ENCODE peak calls at places on chromosomes 12 and 14, in seven cellular contexts. One of them, this sample, is unnamed.

GRCh38 chr12:59615392-59616165 is 19.8 kb downstream of the SLC16A7 start:
- DNase-seq in HFF-Myc: no peak
- DNase-seq in ovary: no peak
- DNase-seq in tibial nerve: no peak
- DNase-seq in keratinocyte: no peak
- DNase-seq in cardiac muscle cell: peak
- DNase-seq in AG04450: no peak
- DNase-seq in this sample: no peak

GRCh38 chr12:100733817-100734593 is 60.6 kb upstream of the ANO4 start:
- DNase-seq in ovary: no peak
- DNase-seq in cardiac muscle cell: peak
- DNase-seq in HFF-Myc: no peak
- DNase-seq in tibial nerve: no peak
- DNase-seq in keratinocyte: no peak
- DNase-seq in AG04450: peak
- DNase-seq in this sample: no peak

GRCh38 chr12:26630546-26631027 is 202.4 kb downstream of the ITPR2 start:
- DNase-seq in tibial nerve: no peak
- DNase-seq in ovary: peak
- DNase-seq in AG04450: peak
- DNase-seq in HFF-Myc: peak
- DNase-seq in cardiac muscle cell: no peak
- DNase-seq in keratinocyte: no peak
- DNase-seq in this sample: peak

GRCh38 chr14:33836203-33836894 is 114.5 kb downstream of the EGLN3 start:
- DNase-seq in HFF-Myc: no peak
- DNase-seq in keratinocyte: no peak
- DNase-seq in ovary: no peak
- DNase-seq in cardiac muscle cell: no peak
- DNase-seq in AG04450: no peak
- DNase-seq in tibial nerve: no peak
- DNase-seq in this sample: no peak

GRCh38 chr12:114408881-114409795 is 3.2 kb upstream of the TBX5 start:
- DNase-seq in HFF-Myc: no peak
- DNase-seq in keratinocyte: no peak
- DNase-seq in tibial nerve: no peak
- DNase-seq in ovary: no peak
- DNase-seq in AG04450: no peak
- DNase-seq in cardiac muscle cell: no peak
- DNase-seq in this sample: no peak

GRCh38 chr12:109542876-109543275 is 30.4 kb downstream of the MMAB start:
- DNase-seq in AG04450: no peak
- DNase-seq in ovary: no peak
- DNase-seq in tibial nerve: no peak
- DNase-seq in cardiac muscle cell: no peak
- DNase-seq in HFF-Myc: no peak
- DNase-seq in keratinocyte: no peak
- DNase-seq in this sample: no peak

GRCh38 chr14:92397140-92397815 is 74.3 kb downstream of the SLC24A4 start:
- DNase-seq in HFF-Myc: no peak
- DNase-seq in tibial nerve: no peak
- DNase-seq in AG04450: no peak
- DNase-seq in ovary: no peak
- DNase-seq in keratinocyte: no peak
- DNase-seq in cardiac muscle cell: no peak
- DNase-seq in this sample: peak

GRCh38 chr14:32319368-32320049 is 9.6 kb upstream of the AKAP6 start:
- DNase-seq in ovary: no peak
- DNase-seq in cardiac muscle cell: no peak
- DNase-seq in HFF-Myc: no peak
- DNase-seq in tibial nerve: no peak
- DNase-seq in AG04450: no peak
- DNase-seq in keratinocyte: no peak
- DNase-seq in this sample: no peak

GRCh38 chr14:76919811-76920571 is 93.8 kb downstream of the LRRC74A start:
- DNase-seq in HFF-Myc: peak
- DNase-seq in ovary: peak
- DNase-seq in cardiac muscle cell: no peak
- DNase-seq in AG04450: peak
- DNase-seq in tibial nerve: no peak
- DNase-seq in keratinocyte: no peak
- DNase-seq in this sample: peak

GRCh38 chr12:52837781-52838736 is 3.9 kb upstream of the KRT79 start:
- DNase-seq in ovary: no peak
- DNase-seq in tibial nerve: no peak
- DNase-seq in cardiac muscle cell: no peak
- DNase-seq in AG04450: no peak
- DNase-seq in keratinocyte: no peak
- DNase-seq in HFF-Myc: no peak
- DNase-seq in this sample: no peak

GRCh38 chr14:39680777-39681176 is 248.5 kb upstream of the FBXO33 start:
- DNase-seq in ovary: no peak
- DNase-seq in keratinocyte: no peak
- DNase-seq in tibial nerve: no peak
- DNase-seq in HFF-Myc: no peak
- DNase-seq in AG04450: no peak
- DNase-seq in cardiac muscle cell: no peak
- DNase-seq in this sample: no peak

GRCh38 chr14:97251423-97252155 is 454.4 kb downstream of the VRK1 start:
- DNase-seq in HFF-Myc: no peak
- DNase-seq in keratinocyte: no peak
- DNase-seq in AG04450: no peak
- DNase-seq in ovary: no peak
- DNase-seq in tibial nerve: no peak
- DNase-seq in cardiac muscle cell: no peak
- DNase-seq in this sample: no peak

GRCh38 chr12:51590347-51591019 is 550 bp upstream of the SCN8A start:
- DNase-seq in ovary: peak
- DNase-seq in HFF-Myc: no peak
- DNase-seq in cardiac muscle cell: peak
- DNase-seq in AG04450: peak
- DNase-seq in tibial nerve: no peak
- DNase-seq in keratinocyte: no peak
- DNase-seq in this sample: no peak

GRCh38 chr12:96091833-96092232 is 56.4 kb upstream of the LTA4H start:
- DNase-seq in ovary: no peak
- DNase-seq in HFF-Myc: no peak
- DNase-seq in tibial nerve: no peak
- DNase-seq in keratinocyte: no peak
- DNase-seq in cardiac muscle cell: no peak
- DNase-seq in AG04450: no peak
- DNase-seq in this sample: no peak

GRCh38 chr14:90510208-90510607 is 113.4 kb downstream of the CALM1 start:
- DNase-seq in cardiac muscle cell: no peak
- DNase-seq in HFF-Myc: no peak
- DNase-seq in AG04450: no peak
- DNase-seq in ovary: no peak
- DNase-seq in tibial nerve: no peak
- DNase-seq in keratinocyte: no peak
- DNase-seq in this sample: no peak

GRCh38 chr12:55712700-55713415 is 3.0 kb upstream of the BLOC1S1 start:
- DNase-seq in cardiac muscle cell: no peak
- DNase-seq in keratinocyte: no peak
- DNase-seq in AG04450: no peak
- DNase-seq in ovary: no peak
- DNase-seq in tibial nerve: no peak
- DNase-seq in HFF-Myc: no peak
- DNase-seq in this sample: no peak

GRCh38 chr14:31303654-31304053 is 96.1 kb upstream of the HECTD1 start:
- DNase-seq in HFF-Myc: no peak
- DNase-seq in tibial nerve: no peak
- DNase-seq in keratinocyte: no peak
- DNase-seq in AG04450: no peak
- DNase-seq in ovary: no peak
- DNase-seq in cardiac muscle cell: no peak
- DNase-seq in this sample: no peak

GRCh38 chr12:65728913-65729793 is 95.1 kb upstream of the HMGA2 start:
- DNase-seq in HFF-Myc: no peak
- DNase-seq in AG04450: no peak
- DNase-seq in keratinocyte: no peak
- DNase-seq in cardiac muscle cell: peak
- DNase-seq in ovary: no peak
- DNase-seq in tibial nerve: no peak
- DNase-seq in this sample: no peak

GRCh38 chr12:114504311-114504710 is 98.4 kb upstream of the TBX5 start:
- DNase-seq in AG04450: no peak
- DNase-seq in tibial nerve: no peak
- DNase-seq in HFF-Myc: peak
- DNase-seq in ovary: no peak
- DNase-seq in keratinocyte: no peak
- DNase-seq in cardiac muscle cell: no peak
- DNase-seq in this sample: no peak

GRCh38 chr14:68312884-68313725 is 479.8 kb downstream of the ZFP36L1 start:
- DNase-seq in ovary: no peak
- DNase-seq in keratinocyte: no peak
- DNase-seq in HFF-Myc: no peak
- DNase-seq in cardiac muscle cell: no peak
- DNase-seq in AG04450: no peak
- DNase-seq in tibial nerve: no peak
- DNase-seq in this sample: no peak

GRCh38 chr12:92076106-92076505 is 69.5 kb downstream of the BTG1 start:
- DNase-seq in cardiac muscle cell: no peak
- DNase-seq in keratinocyte: no peak
- DNase-seq in ovary: no peak
- DNase-seq in AG04450: no peak
- DNase-seq in HFF-Myc: no peak
- DNase-seq in tibial nerve: no peak
- DNase-seq in this sample: no peak

GRCh38 chr14:94562941-94563883 is 2.0 kb downstream of the SERPINA4 start:
- DNase-seq in ovary: no peak
- DNase-seq in cardiac muscle cell: no peak
- DNase-seq in AG04450: no peak
- DNase-seq in tibial nerve: no peak
- DNase-seq in HFF-Myc: no peak
- DNase-seq in keratinocyte: no peak
- DNase-seq in this sample: no peak
- H3K4me3 ChIP-seq in ovary: no peak
- H3K4me3 ChIP-seq in cardiac muscle cell: no peak
- H3K4me3 ChIP-seq in AG04450: no peak
- H3K4me3 ChIP-seq in tibial nerve: no peak
- H3K4me3 ChIP-seq in HFF-Myc: no peak
- H3K4me3 ChIP-seq in keratinocyte: no peak
- H3K4me3 ChIP-seq in this sample: no peak

GRCh38 chr12:123533672-123534643 is at the start of gene RILPL1:
- DNase-seq in HFF-Myc: no peak
- DNase-seq in cardiac muscle cell: peak
- DNase-seq in tibial nerve: no peak
- DNase-seq in keratinocyte: no peak
- DNase-seq in ovary: peak
- DNase-seq in AG04450: no peak
- DNase-seq in this sample: no peak
- TF ChIP-seq CTCF in HFF-Myc: no peak
- TF ChIP-seq CTCF in cardiac muscle cell: peak
- TF ChIP-seq CTCF in tibial nerve: peak
- TF ChIP-seq CTCF in keratinocyte: no peak
- TF ChIP-seq CTCF in ovary: peak
- TF ChIP-seq CTCF in AG04450: peak
- TF ChIP-seq CTCF in this sample: no peak

GRCh38 chr12:124377981-124378509 is 83.2 kb downstream of the RFLNA start:
- DNase-seq in ovary: no peak
- DNase-seq in cardiac muscle cell: no peak
- DNase-seq in keratinocyte: no peak
- DNase-seq in HFF-Myc: no peak
- DNase-seq in AG04450: no peak
- DNase-seq in tibial nerve: no peak
- DNase-seq in this sample: no peak

GRCh38 chr12:124380793-124381453 is 86.0 kb downstream of the RFLNA start:
- DNase-seq in cardiac muscle cell: no peak
- DNase-seq in HFF-Myc: no peak
- DNase-seq in tibial nerve: no peak
- DNase-seq in AG04450: no peak
- DNase-seq in keratinocyte: no peak
- DNase-seq in ovary: no peak
- DNase-seq in this sample: no peak

GRCh38 chr12:124379379-124379937 is 84.6 kb downstream of the RFLNA start:
- DNase-seq in ovary: no peak
- DNase-seq in cardiac muscle cell: no peak
- DNase-seq in keratinocyte: no peak
- DNase-seq in AG04450: no peak
- DNase-seq in tibial nerve: no peak
- DNase-seq in HFF-Myc: no peak
- DNase-seq in this sample: no peak

GRCh38 chr12:124381454-124382207 is 86.7 kb downstream of the RFLNA start:
- DNase-seq in HFF-Myc: no peak
- DNase-seq in tibial nerve: peak
- DNase-seq in AG04450: no peak
- DNase-seq in cardiac muscle cell: no peak
- DNase-seq in keratinocyte: no peak
- DNase-seq in ovary: peak
- DNase-seq in this sample: no peak

DNA sequence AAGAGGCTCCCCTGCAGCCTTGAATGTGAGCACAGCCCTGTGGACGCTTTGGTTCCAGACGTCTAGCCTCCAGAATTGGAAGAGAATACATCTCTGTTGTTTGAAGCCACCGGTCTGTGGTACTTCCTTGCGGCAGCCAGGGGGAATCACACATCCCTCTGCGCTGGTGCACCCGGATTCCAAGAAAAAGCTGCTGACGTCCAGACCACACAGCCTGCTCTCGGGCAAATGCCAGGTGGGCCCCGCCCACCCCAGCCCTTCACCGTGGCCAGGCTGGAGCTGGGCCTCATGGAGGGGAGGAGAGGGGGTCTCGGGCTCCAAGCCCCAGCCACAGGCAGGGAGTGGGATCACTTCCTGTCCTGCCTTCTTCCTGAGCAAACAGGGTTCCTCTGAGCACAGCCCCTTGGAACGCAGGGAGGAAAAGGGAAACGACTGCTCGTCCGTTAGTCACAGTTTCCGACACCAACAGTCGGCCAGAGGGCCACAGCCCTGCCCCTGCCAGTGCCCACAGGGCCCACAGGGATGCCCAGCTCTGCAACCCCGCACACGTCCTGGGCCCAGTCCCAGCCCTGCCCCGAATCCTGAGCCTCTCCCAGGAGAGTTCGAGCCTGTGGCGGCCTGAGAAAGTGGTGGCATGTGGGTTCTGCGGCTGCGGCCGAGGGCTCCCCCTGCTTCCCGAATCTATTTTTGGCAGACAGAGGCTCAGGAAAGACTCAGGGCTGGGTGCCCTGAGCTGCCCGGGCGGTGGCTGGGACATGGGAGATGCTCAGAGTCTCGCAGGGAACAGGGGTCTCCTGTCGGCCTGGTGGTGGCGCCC is 85.3 kb downstream of the RFLNA start:
- DNase-seq in cardiac muscle cell: no peak
- DNase-seq in AG04450: peak
- DNase-seq in HFF-Myc: no peak
- DNase-seq in ovary: peak
- DNase-seq in keratinocyte: no peak
- DNase-seq in tibial nerve: no peak
- DNase-seq in this sample: no peak
- H3K4me3 ChIP-seq in cardiac muscle cell: no peak
- H3K4me3 ChIP-seq in AG04450: no peak
- H3K4me3 ChIP-seq in HFF-Myc: no peak
- H3K4me3 ChIP-seq in ovary: no peak
- H3K4me3 ChIP-seq in keratinocyte: no peak
- H3K4me3 ChIP-seq in tibial nerve: no peak
- H3K4me3 ChIP-seq in this sample: no peak

DNA sequence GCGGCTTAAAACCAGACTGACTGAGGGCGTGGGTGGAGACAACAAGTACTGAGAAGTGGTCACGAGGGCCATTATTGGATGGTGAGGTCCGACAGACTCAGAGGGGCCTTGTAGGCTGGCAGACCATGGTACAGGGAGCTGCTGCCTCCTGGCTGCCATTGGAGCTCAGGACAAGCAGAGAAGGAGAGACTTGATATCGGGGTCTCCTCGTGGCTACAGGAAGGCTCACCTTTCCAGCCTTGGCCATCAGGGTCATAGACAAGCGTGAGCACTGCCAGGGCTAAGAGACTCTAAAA is 54.2 kb downstream of the FBRSL1 start:
- DNase-seq in keratinocyte: no peak
- DNase-seq in AG04450: no peak
- DNase-seq in tibial nerve: no peak
- DNase-seq in ovary: no peak
- DNase-seq in HFF-Myc: no peak
- DNase-seq in cardiac muscle cell: peak
- DNase-seq in this sample: no peak
- TF ChIP-seq CTCF in keratinocyte: no peak
- TF ChIP-seq CTCF in AG04450: no peak
- TF ChIP-seq CTCF in tibial nerve: no peak
- TF ChIP-seq CTCF in ovary: no peak
- TF ChIP-seq CTCF in HFF-Myc: no peak
- TF ChIP-seq CTCF in cardiac muscle cell: no peak
- TF ChIP-seq CTCF in this sample: peak